ENCODE peak calls at places on chromosomes 4 and X, in eight cellular contexts. W is T-helper 17 cell, D is HuH-7.5, J is hippocampal formation, N is GM04504, E is T-helper 2 cell, R is fibroblast of the aortic adventitia, H is fibroblast of the conjunctiva. L is an unnamed sample.

GRCh38 chrX:10174810-10175209 is 18.0 kb downstream of the CLCN4 start:
- DNase-seq in W (no peak), H (no peak), N (no peak), R (no peak), E (no peak), J (no peak), D (no peak), L (no peak)

GRCh38 chrX:18899796-18900380 is 84.0 kb downstream of the PHKA2 start:
- DNase-seq in R (peak), N (no peak), W (no peak), E (no peak), D (peak), H (no peak), J (no peak), L (no peak)

GRCh38 chr4:156547439-156547838 is 424.2 kb downstream of the PDGFC start:
- DNase-seq in D (no peak), H (peak), W (no peak), R (peak), N (peak), E (no peak), J (no peak), L (no peak)

GRCh38 chr4:10086506-10087120 is 30.0 kb downstream of the WDR1 start:
- DNase-seq in N (no peak), E (no peak), R (no peak), W (no peak), J (no peak), H (no peak), D (no peak), L (no peak)

GRCh38 chr4:1055721-1056590 is 44.5 kb downstream of the FGFRL1 start:
- DNase-seq in H (no peak), W (peak), R (peak), N (no peak), E (peak), D (no peak), J (no peak), L (no peak)

GRCh38 chr4:76691767-76692689 is 205.9 kb downstream of the SOWAHB start:
- DNase-seq in R (no peak), N (no peak), E (no peak), J (no peak), W (no peak), D (no peak), H (no peak), L (no peak)

GRCh38 chr4:186761281-186761897 is 37.7 kb upstream of the FAT1 start:
- DNase-seq in W (no peak), D (no peak), N (no peak), R (no peak), E (no peak), J (no peak), H (no peak), L (no peak)

GRCh38 chr4:37788782-37789181 is 37.7 kb upstream of the PGM2 start:
- DNase-seq in J (no peak), W (no peak), R (no peak), D (no peak), N (no peak), E (no peak), H (no peak), L (no peak)

GRCh38 chr4:159764343-159764952 is 661.6 kb downstream of the RAPGEF2 start:
- DNase-seq in H (peak), J (peak), D (peak), R (peak), E (no peak), W (no peak), N (no peak), L (peak)

GRCh38 chr4:3409571-3410091 is 32.1 kb upstream of the HGFAC start:
- DNase-seq in E (no peak), R (no peak), H (no peak), D (no peak), W (no peak), N (no peak), J (no peak), L (no peak)

GRCh38 chr4:113053883-113054282 is 4.4 kb downstream of the ANK2 start:
- DNase-seq in D (no peak), N (no peak), R (no peak), H (no peak), W (no peak), J (no peak), E (no peak), L (no peak)